ENCODE peak calls at places on chromosomes 11 and 22, in five cellular contexts. One of them, this sample, is unnamed.

GRCh38 chr22:26763633-26764295 is 106.4 kb downstream of the MIAT start:
- DNase-seq in stimulated activated CD8-positive, alpha-beta memory T cell treated with anti-CD3 and anti-CD28 coated beads, Interleukin-4, amount 100 ng/mL, for 4 hours: no peak
- DNase-seq in neural crest cell: no peak
- DNase-seq in sigmoid colon: no peak
- DNase-seq in GM12865: no peak
- DNase-seq in this sample: peak

GRCh38 chr11:112507281-112507680 is 246.6 kb upstream of the PLET1 start:
- DNase-seq in stimulated activated CD8-positive, alpha-beta memory T cell treated with anti-CD3 and anti-CD28 coated beads, Interleukin-4, amount 100 ng/mL, for 4 hours: no peak
- DNase-seq in neural crest cell: no peak
- DNase-seq in sigmoid colon: no peak
- DNase-seq in GM12865: no peak
- DNase-seq in this sample: no peak

GRCh38 chr11:1771273-1771672 is 7.5 kb upstream of the CTSD start:
- DNase-seq in stimulated activated CD8-positive, alpha-beta memory T cell treated with anti-CD3 and anti-CD28 coated beads, Interleukin-4, amount 100 ng/mL, for 4 hours: no peak
- DNase-seq in neural crest cell: no peak
- DNase-seq in sigmoid colon: no peak
- DNase-seq in GM12865: no peak
- DNase-seq in this sample: no peak

GRCh38 chr11:8721740-8722139 is 39.1 kb downstream of the RPL27A start:
- DNase-seq in stimulated activated CD8-positive, alpha-beta memory T cell treated with anti-CD3 and anti-CD28 coated beads, Interleukin-4, amount 100 ng/mL, for 4 hours: no peak
- DNase-seq in neural crest cell: no peak
- DNase-seq in sigmoid colon: no peak
- DNase-seq in GM12865: no peak
- DNase-seq in this sample: no peak

GRCh38 chr11:34308821-34309585 is 48.8 kb downstream of the ABTB2 start:
- DNase-seq in stimulated activated CD8-positive, alpha-beta memory T cell treated with anti-CD3 and anti-CD28 coated beads, Interleukin-4, amount 100 ng/mL, for 4 hours: no peak
- DNase-seq in neural crest cell: no peak
- DNase-seq in sigmoid colon: no peak
- DNase-seq in GM12865: no peak
- DNase-seq in this sample: no peak

GRCh38 chr11:7514099-7514725 is 413 bp downstream of the PPFIBP2 start:
- DNase-seq in stimulated activated CD8-positive, alpha-beta memory T cell treated with anti-CD3 and anti-CD28 coated beads, Interleukin-4, amount 100 ng/mL, for 4 hours: no peak
- DNase-seq in neural crest cell: peak
- DNase-seq in sigmoid colon: peak
- DNase-seq in GM12865: peak
- DNase-seq in this sample: no peak

GRCh38 chr11:2142762-2143202 is 3.6 kb upstream of the IGF2 start:
- DNase-seq in stimulated activated CD8-positive, alpha-beta memory T cell treated with anti-CD3 and anti-CD28 coated beads, Interleukin-4, amount 100 ng/mL, for 4 hours: no peak
- DNase-seq in neural crest cell: no peak
- DNase-seq in sigmoid colon: no peak
- DNase-seq in GM12865: peak
- DNase-seq in this sample: peak

GRCh38 chr22:30457964-30458363 is 13.9 kb downstream of the SEC14L3 start:
- DNase-seq in stimulated activated CD8-positive, alpha-beta memory T cell treated with anti-CD3 and anti-CD28 coated beads, Interleukin-4, amount 100 ng/mL, for 4 hours: no peak
- DNase-seq in neural crest cell: no peak
- DNase-seq in sigmoid colon: no peak
- DNase-seq in GM12865: no peak
- DNase-seq in this sample: no peak

GRCh38 chr11:16860632-16861031 is 122.2 kb downstream of the C11orf58 start:
- DNase-seq in stimulated activated CD8-positive, alpha-beta memory T cell treated with anti-CD3 and anti-CD28 coated beads, Interleukin-4, amount 100 ng/mL, for 4 hours: no peak
- DNase-seq in neural crest cell: no peak
- DNase-seq in sigmoid colon: no peak
- DNase-seq in GM12865: no peak
- DNase-seq in this sample: no peak

GRCh38 chr11:108970221-108970991 is 305.5 kb downstream of the DDX10 start:
- DNase-seq in stimulated activated CD8-positive, alpha-beta memory T cell treated with anti-CD3 and anti-CD28 coated beads, Interleukin-4, amount 100 ng/mL, for 4 hours: no peak
- DNase-seq in neural crest cell: no peak
- DNase-seq in sigmoid colon: no peak
- DNase-seq in GM12865: no peak
- DNase-seq in this sample: no peak

GRCh38 chr11:63918576-63919171 is 1.7 kb upstream of the RCOR2 start:
- DNase-seq in stimulated activated CD8-positive, alpha-beta memory T cell treated with anti-CD3 and anti-CD28 coated beads, Interleukin-4, amount 100 ng/mL, for 4 hours: no peak
- DNase-seq in neural crest cell: peak
- DNase-seq in sigmoid colon: no peak
- DNase-seq in GM12865: no peak
- DNase-seq in this sample: no peak

GRCh38 chr11:14860511-14860910 is 31.5 kb downstream of the CYP2R1 start:
- DNase-seq in stimulated activated CD8-positive, alpha-beta memory T cell treated with anti-CD3 and anti-CD28 coated beads, Interleukin-4, amount 100 ng/mL, for 4 hours: no peak
- DNase-seq in neural crest cell: no peak
- DNase-seq in sigmoid colon: no peak
- DNase-seq in GM12865: no peak
- DNase-seq in this sample: no peak

GRCh38 chr11:120182790-120183491 is 27.9 kb upstream of the OAF start:
- DNase-seq in stimulated activated CD8-positive, alpha-beta memory T cell treated with anti-CD3 and anti-CD28 coated beads, Interleukin-4, amount 100 ng/mL, for 4 hours: no peak
- DNase-seq in neural crest cell: no peak
- DNase-seq in sigmoid colon: peak
- DNase-seq in GM12865: no peak
- DNase-seq in this sample: no peak

GRCh38 chr11:1703146-1703545 is 6.2 kb downstream of the KRTAP5-6 start:
- DNase-seq in stimulated activated CD8-positive, alpha-beta memory T cell treated with anti-CD3 and anti-CD28 coated beads, Interleukin-4, amount 100 ng/mL, for 4 hours: no peak
- DNase-seq in neural crest cell: no peak
- DNase-seq in sigmoid colon: no peak
- DNase-seq in GM12865: no peak
- DNase-seq in this sample: no peak

GRCh38 chr22:42743501-42743991 is 22.9 kb upstream of the A4GALT start:
- DNase-seq in stimulated activated CD8-positive, alpha-beta memory T cell treated with anti-CD3 and anti-CD28 coated beads, Interleukin-4, amount 100 ng/mL, for 4 hours: no peak
- DNase-seq in neural crest cell: no peak
- DNase-seq in sigmoid colon: peak
- DNase-seq in GM12865: no peak
- DNase-seq in this sample: no peak

GRCh38 chr11:8067929-8068575 is 13.0 kb upstream of the TUB start:
- DNase-seq in stimulated activated CD8-positive, alpha-beta memory T cell treated with anti-CD3 and anti-CD28 coated beads, Interleukin-4, amount 100 ng/mL, for 4 hours: no peak
- DNase-seq in neural crest cell: no peak
- DNase-seq in sigmoid colon: no peak
- DNase-seq in GM12865: no peak
- DNase-seq in this sample: no peak

GRCh38 chr22:39300198-39300830 is 19.1 kb downstream of the RPL3 start:
- DNase-seq in stimulated activated CD8-positive, alpha-beta memory T cell treated with anti-CD3 and anti-CD28 coated beads, Interleukin-4, amount 100 ng/mL, for 4 hours: no peak
- DNase-seq in neural crest cell: no peak
- DNase-seq in sigmoid colon: no peak
- DNase-seq in GM12865: peak
- DNase-seq in this sample: no peak

GRCh38 chr11:74024630-74025029 is 15.7 kb upstream of the UCP3 start:
- DNase-seq in stimulated activated CD8-positive, alpha-beta memory T cell treated with anti-CD3 and anti-CD28 coated beads, Interleukin-4, amount 100 ng/mL, for 4 hours: no peak
- DNase-seq in neural crest cell: no peak
- DNase-seq in sigmoid colon: peak
- DNase-seq in GM12865: no peak
- DNase-seq in this sample: peak

GRCh38 chr22:37329239-37330140 is 47.2 kb downstream of the CYTH4 start:
- DNase-seq in stimulated activated CD8-positive, alpha-beta memory T cell treated with anti-CD3 and anti-CD28 coated beads, Interleukin-4, amount 100 ng/mL, for 4 hours: no peak
- DNase-seq in neural crest cell: no peak
- DNase-seq in sigmoid colon: no peak
- DNase-seq in GM12865: no peak
- DNase-seq in this sample: no peak

GRCh38 chr11:34890089-34890488 is 26.1 kb downstream of the APIP start:
- DNase-seq in stimulated activated CD8-positive, alpha-beta memory T cell treated with anti-CD3 and anti-CD28 coated beads, Interleukin-4, amount 100 ng/mL, for 4 hours: no peak
- DNase-seq in neural crest cell: no peak
- DNase-seq in sigmoid colon: no peak
- DNase-seq in GM12865: no peak
- DNase-seq in this sample: no peak

GRCh38 chr11:128621491-128622136 is 34.3 kb upstream of the ETS1 start:
- DNase-seq in stimulated activated CD8-positive, alpha-beta memory T cell treated with anti-CD3 and anti-CD28 coated beads, Interleukin-4, amount 100 ng/mL, for 4 hours: no peak
- DNase-seq in neural crest cell: no peak
- DNase-seq in sigmoid colon: peak
- DNase-seq in GM12865: no peak
- DNase-seq in this sample: peak

GRCh38 chr22:27420817-27421361 is 380.7 kb downstream of the MN1 start:
- DNase-seq in stimulated activated CD8-positive, alpha-beta memory T cell treated with anti-CD3 and anti-CD28 coated beads, Interleukin-4, amount 100 ng/mL, for 4 hours: no peak
- DNase-seq in neural crest cell: no peak
- DNase-seq in sigmoid colon: peak
- DNase-seq in GM12865: no peak
- DNase-seq in this sample: peak

GRCh38 chr11:92180664-92181251 is 43.9 kb upstream of the FAT3 start:
- DNase-seq in stimulated activated CD8-positive, alpha-beta memory T cell treated with anti-CD3 and anti-CD28 coated beads, Interleukin-4, amount 100 ng/mL, for 4 hours: no peak
- DNase-seq in neural crest cell: no peak
- DNase-seq in sigmoid colon: no peak
- DNase-seq in GM12865: no peak
- DNase-seq in this sample: no peak

GRCh38 chr11:134725211-134725610 is 313.2 kb upstream of the B3GAT1 start:
- DNase-seq in stimulated activated CD8-positive, alpha-beta memory T cell treated with anti-CD3 and anti-CD28 coated beads, Interleukin-4, amount 100 ng/mL, for 4 hours: no peak
- DNase-seq in neural crest cell: no peak
- DNase-seq in sigmoid colon: no peak
- DNase-seq in GM12865: no peak
- DNase-seq in this sample: no peak

GRCh38 chr11:76327223-76327622 is 53.7 kb downstream of the THAP12 start:
- DNase-seq in stimulated activated CD8-positive, alpha-beta memory T cell treated with anti-CD3 and anti-CD28 coated beads, Interleukin-4, amount 100 ng/mL, for 4 hours: no peak
- DNase-seq in neural crest cell: no peak
- DNase-seq in sigmoid colon: no peak
- DNase-seq in GM12865: no peak
- DNase-seq in this sample: no peak

GRCh38 chr11:127919206-127920000 is 668.0 kb downstream of the ETS1 start:
- DNase-seq in stimulated activated CD8-positive, alpha-beta memory T cell treated with anti-CD3 and anti-CD28 coated beads, Interleukin-4, amount 100 ng/mL, for 4 hours: no peak
- DNase-seq in neural crest cell: no peak
- DNase-seq in sigmoid colon: no peak
- DNase-seq in GM12865: no peak
- DNase-seq in this sample: peak

GRCh38 chr11:19365743-19366410 is 125.1 kb upstream of the E2F8 start:
- DNase-seq in stimulated activated CD8-positive, alpha-beta memory T cell treated with anti-CD3 and anti-CD28 coated beads, Interleukin-4, amount 100 ng/mL, for 4 hours: no peak
- DNase-seq in neural crest cell: no peak
- DNase-seq in sigmoid colon: no peak
- DNase-seq in GM12865: peak
- DNase-seq in this sample: no peak

GRCh38 chr11:16408619-16409018 is 52.3 kb upstream of the SOX6 start:
- DNase-seq in stimulated activated CD8-positive, alpha-beta memory T cell treated with anti-CD3 and anti-CD28 coated beads, Interleukin-4, amount 100 ng/mL, for 4 hours: no peak
- DNase-seq in neural crest cell: no peak
- DNase-seq in sigmoid colon: no peak
- DNase-seq in GM12865: no peak
- DNase-seq in this sample: no peak

GRCh38 chr11:8196749-8197148 is 27.9 kb upstream of the RIC3 start:
- DNase-seq in stimulated activated CD8-positive, alpha-beta memory T cell treated with anti-CD3 and anti-CD28 coated beads, Interleukin-4, amount 100 ng/mL, for 4 hours: no peak
- DNase-seq in neural crest cell: no peak
- DNase-seq in sigmoid colon: no peak
- DNase-seq in GM12865: no peak
- DNase-seq in this sample: no peak

GRCh38 chr11:17845431-17845881 is 110.9 kb downstream of the KCNC1 start:
- DNase-seq in stimulated activated CD8-positive, alpha-beta memory T cell treated with anti-CD3 and anti-CD28 coated beads, Interleukin-4, amount 100 ng/mL, for 4 hours: no peak
- DNase-seq in neural crest cell: no peak
- DNase-seq in sigmoid colon: no peak
- DNase-seq in GM12865: no peak
- DNase-seq in this sample: peak

GRCh38 chr11:75194147-75194546 is 43.2 kb downstream of the SLCO2B1 start:
- DNase-seq in stimulated activated CD8-positive, alpha-beta memory T cell treated with anti-CD3 and anti-CD28 coated beads, Interleukin-4, amount 100 ng/mL, for 4 hours: no peak
- DNase-seq in neural crest cell: no peak
- DNase-seq in sigmoid colon: peak
- DNase-seq in GM12865: no peak
- DNase-seq in this sample: no peak

GRCh38 chr22:31036671-31037550 is 44.2 kb upstream of the SMTN start:
- DNase-seq in stimulated activated CD8-positive, alpha-beta memory T cell treated with anti-CD3 and anti-CD28 coated beads, Interleukin-4, amount 100 ng/mL, for 4 hours: no peak
- DNase-seq in neural crest cell: no peak
- DNase-seq in sigmoid colon: peak
- DNase-seq in GM12865: no peak
- DNase-seq in this sample: no peak

This sample was measured in HS-5.